ENCODE peak calls at places on chromosomes 12 and 14, in ten cellular contexts. I is body of pancreas, P is fibroblast of lung, G is GM23338, N is cardiac fibroblast, J is upper lobe of left lung, M is left lung, K is cardiac muscle cell, U is MM.1S, X is endothelial cell of umbilical vein. H is an unnamed sample.

GRCh38 chr14:53921027-53921426 is 35.6 kb downstream of the BMP4 start:
- DNase-seq in K (no peak), I (no peak), G (peak; percentile 38), M (no peak), N (no peak), P (no peak), J (no peak), X (no peak), U (no peak), H (no peak)

GRCh38 chr12:129237881-129238280 is 384.6 kb downstream of the GLT1D1 start:
- DNase-seq in I (no peak), X (no peak), U (no peak), J (no peak), N (no peak), K (no peak), M (no peak), P (no peak), G (peak; percentile 2), H (no peak)

GRCh38 chr12:53500776-53501614 is at the start of gene TARBP2:
- DNase-seq in J (peak; percentile 98), U (peak; percentile 99), G (peak; percentile 100), I (peak; percentile 98), X (peak; percentile 100), P (peak; percentile 99), M (peak; percentile 97), K (peak; percentile 100), N (peak; percentile 100), H (peak; percentile 99)

GRCh38 chr12:78406776-78407335 is 457.7 kb upstream of the SYT1 start:
- DNase-seq in K (peak; percentile 12), U (peak; percentile 26), P (peak; percentile 61), M (no peak), I (no peak), G (no peak), X (no peak), N (peak; percentile 13), J (no peak), H (no peak)

GRCh38 chr14:72742682-72743195 is 151.2 kb downstream of the DPF3 start:
- DNase-seq in J (no peak), I (no peak), M (no peak), P (no peak), G (no peak), N (no peak), X (no peak), U (no peak), K (no peak), H (no peak)

GRCh38 chr12:128531153-128531552 is 264.2 kb downstream of the TMEM132C start:
- DNase-seq in X (no peak), K (no peak), J (no peak), N (no peak), G (no peak), M (no peak), U (no peak), I (no peak), P (no peak), H (no peak)

GRCh38 chr12:55072093-55072492 is 52.3 kb downstream of the NEUROD4 start:
- DNase-seq in M (peak; percentile 49), N (peak; percentile 26), J (peak; percentile 36), K (peak; percentile 17), U (peak; percentile 88), P (peak; percentile 5), G (peak; percentile 78), X (peak; percentile 9), I (peak; percentile 74), H (peak; percentile 33)

GRCh38 chr14:101405171-101405883 is 156.0 kb upstream of the DIO3 start:
- DNase-seq in P (no peak), N (peak; percentile 90), U (no peak), X (no peak), I (no peak), M (no peak), J (no peak), G (no peak), K (peak; percentile 94), H (no peak)

GRCh38 chr12:91958816-91959215 is 186.8 kb downstream of the BTG1 start:
- DNase-seq in G (no peak), N (peak; percentile 30), I (no peak), P (peak; percentile 86), X (no peak), M (no peak), U (peak; percentile 9), K (peak; percentile 19), J (no peak), H (peak; percentile 73)

GRCh38 chr12:58387199-58387598 is 445.8 kb downstream of the ATP23 start:
- DNase-seq in K (peak; percentile 28), J (no peak), X (no peak), M (no peak), I (no peak), U (no peak), N (peak; percentile 21), G (no peak), P (peak; percentile 90), H (peak; percentile 57)

GRCh38 chr14:35366048-35366428 is 38.5 kb downstream of the NFKBIA start:
- DNase-seq in J (peak; percentile 44), G (no peak), X (peak; percentile 33), P (peak; percentile 72), M (peak; percentile 80), U (no peak), I (no peak), K (peak; percentile 26), N (no peak), H (peak; percentile 43)

GRCh38 chr12:4621511-4621910 is 27.3 kb downstream of the AKAP3 start:
- DNase-seq in N (no peak), I (no peak), P (no peak), X (no peak), M (no peak), K (no peak), U (no peak), J (no peak), G (no peak), H (no peak)

GRCh38 chr14:101865288-101865687 is 99.1 kb upstream of the DYNC1H1 start:
- DNase-seq in J (no peak), K (no peak), G (no peak), N (no peak), P (peak; percentile 35), U (no peak), X (no peak), I (no peak), M (no peak), H (no peak)

GRCh38 chr12:96719671-96720362 is 187.2 kb upstream of the NEDD1 start:
- DNase-seq in N (peak; percentile 26), J (no peak), K (peak; percentile 21), P (peak; percentile 18), I (peak; percentile 30), G (peak; percentile 11), X (peak; percentile 63), M (no peak), U (peak; percentile 87), H (no peak)

GRCh38 chr12:24840046-24840800 is 108.7 kb downstream of the BCAT1 start:
- DNase-seq in G (no peak), I (no peak), K (no peak), N (no peak), J (no peak), M (no peak), X (no peak), U (no peak), P (peak; percentile 76), H (no peak)

DNA sequence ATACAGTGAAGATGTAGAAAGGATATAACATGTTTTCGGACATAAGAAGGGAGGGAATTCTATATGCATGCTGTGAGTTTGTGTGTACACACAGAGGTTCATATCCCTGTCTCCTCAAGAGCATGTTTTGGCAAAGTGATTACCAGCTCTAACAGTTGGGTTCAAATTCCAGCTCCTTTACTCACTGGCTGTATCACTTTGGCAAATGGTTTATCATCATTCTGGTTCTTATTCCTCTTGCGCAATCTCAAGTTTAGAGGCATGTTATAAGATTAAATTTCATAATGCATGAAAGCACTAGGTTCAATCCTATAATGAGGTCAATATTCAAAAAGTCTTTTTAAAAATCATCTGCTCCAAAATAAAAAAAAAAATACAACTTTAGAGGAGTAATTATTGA is 107.7 kb upstream of the LRFN5 start:
- DNase-seq in P (peak; percentile 1), X (no peak), J (no peak), G (no peak), K (peak; percentile 61), U (no peak), M (no peak), I (no peak), N (peak; percentile 17), H (no peak)
- TF ChIP-seq CTCF in P (no peak), X (no peak), J (no peak), G (no peak), K (no peak), U (no peak), M (no peak), I (no peak), N (no peak), H (no peak)

DNA sequence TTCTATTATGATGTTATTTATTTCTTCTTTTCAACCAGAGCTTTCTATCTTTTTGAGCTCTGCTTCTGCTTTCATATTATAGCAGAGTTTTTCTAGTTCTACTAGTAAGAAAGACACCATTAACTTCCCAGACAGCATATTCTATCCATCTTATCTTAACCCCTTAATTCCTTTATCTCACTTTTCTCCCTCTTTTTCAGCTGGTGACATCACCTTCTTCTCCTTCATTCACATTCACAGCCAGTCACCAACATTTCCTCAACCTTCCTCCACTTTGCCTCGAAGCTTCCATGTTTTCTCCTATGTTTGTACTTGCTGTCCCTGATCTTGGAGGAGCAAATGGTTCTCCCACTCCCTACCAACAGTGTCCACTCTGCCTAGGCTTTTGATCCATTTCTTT is 3.5 kb upstream of the CSRP2 start:
- DNase-seq in N (no peak), U (no peak), K (no peak), G (no peak), X (no peak), J (no peak), M (no peak), P (no peak), I (no peak), H (no peak)
- TF ChIP-seq CTCF in N (no peak), U (no peak), K (no peak), G (no peak), X (no peak), J (no peak), M (no peak), P (no peak), I (no peak), H (no peak)

DNA sequence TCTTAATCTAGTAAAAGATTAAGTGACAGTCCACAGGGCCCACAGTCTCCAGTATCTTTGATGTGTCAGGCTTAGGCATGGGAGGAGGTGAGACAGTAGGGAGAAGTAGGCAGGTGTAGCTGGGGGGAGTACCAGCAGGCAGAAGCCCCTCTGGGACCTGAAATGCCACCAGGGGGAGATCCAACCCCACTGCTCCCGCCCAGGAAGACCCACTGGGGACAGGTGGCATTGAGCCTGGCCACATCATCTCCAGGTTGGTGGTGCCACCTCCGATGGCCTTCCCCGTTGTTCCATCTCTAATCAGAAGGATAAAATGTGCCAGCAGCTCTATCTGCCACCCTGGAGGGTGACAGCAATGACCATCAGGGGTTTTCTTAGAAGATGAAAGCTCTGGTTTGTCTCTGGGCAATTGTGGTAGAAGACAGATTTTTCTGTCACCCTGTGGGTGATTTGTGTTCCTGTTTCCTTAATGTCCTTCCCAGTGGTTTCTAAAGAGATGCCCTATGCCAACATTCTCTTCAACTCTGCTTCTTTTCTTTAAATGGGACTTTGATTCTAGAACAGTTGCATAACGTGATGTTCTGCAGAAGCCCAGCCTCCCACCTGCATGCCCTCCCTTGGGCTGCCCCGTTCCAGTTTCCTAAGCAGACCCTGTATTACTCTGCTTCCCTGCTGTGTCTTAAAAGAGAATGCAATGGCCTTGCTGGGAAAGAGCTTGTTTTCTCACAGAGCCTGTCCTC is 12.3 kb upstream of the SERPINA12 start:
- DNase-seq in K (no peak), P (no peak), U (no peak), X (no peak), I (no peak), N (no peak), M (no peak), J (no peak), G (no peak), H (no peak)
- TF ChIP-seq CTCF in K (no peak), P (no peak), U (no peak), X (no peak), I (no peak), N (no peak), M (no peak), J (no peak), G (no peak), H (no peak)

GRCh38 chr14:100285913-100286400 is 20.3 kb downstream of the SLC25A29 start:
- DNase-seq in G (no peak), P (no peak), X (no peak), M (no peak), K (no peak), U (no peak), N (no peak), I (no peak), J (no peak), H (no peak)
- TF ChIP-seq CTCF in G (no peak), P (no peak), X (no peak), M (no peak), K (no peak), U (no peak), N (no peak), I (no peak), J (no peak), H (peak; percentile 3)